ENCODE peak calls at places on chromosomes 2 and 18, in four cellular contexts. One of them, this sample, is unnamed.

GRCh38 chr2:1591978-1592907 is 152.1 kb downstream of the PXDN start:
- DNase-seq in AG08396: peak; percentile 80
- DNase-seq in SJSA1: no peak
- DNase-seq in brain microvascular endothelial cell: peak; percentile 88
- DNase-seq in this sample: no peak

GRCh38 chr2:101442667-101443061 is 32.2 kb downstream of the RFX8 start:
- DNase-seq in SJSA1: no peak
- DNase-seq in brain microvascular endothelial cell: peak; percentile 22
- DNase-seq in AG08396: no peak
- DNase-seq in this sample: no peak

GRCh38 chr2:187377335-187377734 is 70.7 kb downstream of the CALCRL start:
- DNase-seq in AG08396: no peak
- DNase-seq in SJSA1: no peak
- DNase-seq in brain microvascular endothelial cell: peak; percentile 2
- DNase-seq in this sample: no peak

GRCh38 chr2:220224711-220225519 is 597.5 kb downstream of the SLC4A3 start:
- DNase-seq in AG08396: peak; percentile 28
- DNase-seq in brain microvascular endothelial cell: no peak
- DNase-seq in SJSA1: peak; percentile 96
- DNase-seq in this sample: no peak

GRCh38 chr2:189421644-189422043 is 19.6 kb upstream of the WDR75 start:
- DNase-seq in brain microvascular endothelial cell: peak; percentile 88
- DNase-seq in AG08396: peak; percentile 39
- DNase-seq in SJSA1: peak; percentile 39
- DNase-seq in this sample: no peak

GRCh38 chr2:568639-568963 is 108.6 kb downstream of the TMEM18 start:
- DNase-seq in SJSA1: no peak
- DNase-seq in AG08396: no peak
- DNase-seq in brain microvascular endothelial cell: no peak
- DNase-seq in this sample: no peak

GRCh38 chr2:190181066-190181681 is 118.6 kb upstream of the MSTN start:
- DNase-seq in brain microvascular endothelial cell: no peak
- DNase-seq in SJSA1: peak; percentile 1
- DNase-seq in AG08396: no peak
- DNase-seq in this sample: no peak

GRCh38 chr2:163612332-163612731 is 123.5 kb downstream of the FIGN start:
- DNase-seq in AG08396: no peak
- DNase-seq in SJSA1: no peak
- DNase-seq in brain microvascular endothelial cell: no peak
- DNase-seq in this sample: no peak

GRCh38 chr2:241895427-241895731 is 25.9 kb downstream of the RTP5 start:
- DNase-seq in AG08396: no peak
- DNase-seq in brain microvascular endothelial cell: no peak
- DNase-seq in SJSA1: no peak
- DNase-seq in this sample: no peak

GRCh38 chr2:217789736-217790181 is 213.0 kb downstream of the TNS1 start:
- DNase-seq in brain microvascular endothelial cell: no peak
- DNase-seq in AG08396: no peak
- DNase-seq in SJSA1: no peak
- DNase-seq in this sample: no peak

GRCh38 chr2:2795438-2796091 is 464.5 kb upstream of the MYT1L start:
- DNase-seq in AG08396: no peak
- DNase-seq in brain microvascular endothelial cell: no peak
- DNase-seq in SJSA1: no peak
- DNase-seq in this sample: no peak

GRCh38 chr2:144239306-144239705 is 280.6 kb downstream of the ZEB2 start:
- DNase-seq in brain microvascular endothelial cell: no peak
- DNase-seq in SJSA1: no peak
- DNase-seq in AG08396: no peak
- DNase-seq in this sample: no peak

GRCh38 chr2:171723724-171724683 is 36.7 kb downstream of the DYNC1I2 start:
- DNase-seq in SJSA1: peak; percentile 29
- DNase-seq in brain microvascular endothelial cell: peak; percentile 22
- DNase-seq in AG08396: no peak
- DNase-seq in this sample: no peak

GRCh38 chr2:41495050-41495449 is 552.8 kb upstream of the PKDCC start:
- DNase-seq in SJSA1: no peak
- DNase-seq in AG08396: no peak
- DNase-seq in brain microvascular endothelial cell: no peak
- DNase-seq in this sample: no peak

GRCh38 chr2:130887643-130888042 is 50.9 kb downstream of the ARHGEF4 start:
- DNase-seq in AG08396: no peak
- DNase-seq in SJSA1: no peak
- DNase-seq in brain microvascular endothelial cell: no peak
- DNase-seq in this sample: no peak

GRCh38 chr2:32355976-32356734 is 668 bp upstream of the BIRC6 start:
- DNase-seq in SJSA1: no peak
- DNase-seq in AG08396: no peak
- DNase-seq in brain microvascular endothelial cell: no peak
- DNase-seq in this sample: no peak

GRCh38 chr2:98558852-98559530 is 49.3 kb downstream of the COA5 start:
- DNase-seq in AG08396: peak; percentile 35
- DNase-seq in brain microvascular endothelial cell: no peak
- DNase-seq in SJSA1: no peak
- DNase-seq in this sample: no peak

GRCh38 chr2:182077451-182078142 is 91.9 kb downstream of the PPP1R1C start:
- DNase-seq in brain microvascular endothelial cell: peak; percentile 87
- DNase-seq in AG08396: peak; percentile 48
- DNase-seq in SJSA1: peak; percentile 75
- DNase-seq in this sample: peak; percentile 10

GRCh38 chr18:21684731-21685130 is 19.8 kb downstream of the ABHD3 start:
- DNase-seq in SJSA1: no peak
- DNase-seq in brain microvascular endothelial cell: no peak
- DNase-seq in AG08396: no peak
- DNase-seq in this sample: no peak

GRCh38 chr2:88077076-88077475 is 9.5 kb downstream of the SMYD1 start:
- DNase-seq in AG08396: no peak
- DNase-seq in brain microvascular endothelial cell: no peak
- DNase-seq in SJSA1: no peak
- DNase-seq in this sample: no peak

This sample was measured in memory B cell.